ENCODE peak calls at places on chromosomes 4 and X, in six cellular contexts. V, L, P, M, S and B are unnamed samples.

GRCh38 chrX:21479695-21480280 is 105.6 kb downstream of the CNKSR2 start:
- DNase-seq in S (no peak), P (peak), M (peak), L (no peak), V (peak), B (peak)

GRCh38 chr4:122674371-122674770 is 53.5 kb upstream of the IL21 start:
- DNase-seq in P (no peak), V (no peak), S (no peak), L (no peak), M (no peak), B (peak)

GRCh38 chr4:13988347-13989265 is 361.1 kb upstream of the BOD1L1 start:
- DNase-seq in V (peak), L (no peak), S (no peak), P (no peak), M (peak), B (peak)

GRCh38 chrX:3134316-3134715 is 93.0 kb downstream of the ARSF start:
- DNase-seq in V (peak), M (no peak), L (no peak), S (no peak), P (no peak), B (no peak)

GRCh38 chrX:147069926-147070325 is 255.4 kb upstream of the CXorf51A start:
- DNase-seq in S (no peak), L (no peak), M (no peak), P (no peak), V (no peak), B (peak)

GRCh38 chr4:148061139-148061476 is 329.2 kb downstream of the ARHGAP10 start:
- DNase-seq in M (no peak), S (no peak), P (no peak), V (no peak), L (no peak), B (no peak)

GRCh38 chr4:2583517-2583916 is 47.1 kb downstream of the FAM193A start:
- DNase-seq in P (no peak), V (peak), M (peak), S (no peak), L (no peak), B (peak)

GRCh38 chrX:48945517-48946348 is 11.7 kb downstream of the OTUD5 start:
- DNase-seq in M (peak), P (no peak), V (peak), L (peak), S (peak), B (peak)

GRCh38 chr4:140932646-140933045 is 176.5 kb upstream of the TBC1D9 start:
- DNase-seq in L (no peak), P (no peak), S (no peak), M (no peak), V (no peak), B (no peak)

DNA sequence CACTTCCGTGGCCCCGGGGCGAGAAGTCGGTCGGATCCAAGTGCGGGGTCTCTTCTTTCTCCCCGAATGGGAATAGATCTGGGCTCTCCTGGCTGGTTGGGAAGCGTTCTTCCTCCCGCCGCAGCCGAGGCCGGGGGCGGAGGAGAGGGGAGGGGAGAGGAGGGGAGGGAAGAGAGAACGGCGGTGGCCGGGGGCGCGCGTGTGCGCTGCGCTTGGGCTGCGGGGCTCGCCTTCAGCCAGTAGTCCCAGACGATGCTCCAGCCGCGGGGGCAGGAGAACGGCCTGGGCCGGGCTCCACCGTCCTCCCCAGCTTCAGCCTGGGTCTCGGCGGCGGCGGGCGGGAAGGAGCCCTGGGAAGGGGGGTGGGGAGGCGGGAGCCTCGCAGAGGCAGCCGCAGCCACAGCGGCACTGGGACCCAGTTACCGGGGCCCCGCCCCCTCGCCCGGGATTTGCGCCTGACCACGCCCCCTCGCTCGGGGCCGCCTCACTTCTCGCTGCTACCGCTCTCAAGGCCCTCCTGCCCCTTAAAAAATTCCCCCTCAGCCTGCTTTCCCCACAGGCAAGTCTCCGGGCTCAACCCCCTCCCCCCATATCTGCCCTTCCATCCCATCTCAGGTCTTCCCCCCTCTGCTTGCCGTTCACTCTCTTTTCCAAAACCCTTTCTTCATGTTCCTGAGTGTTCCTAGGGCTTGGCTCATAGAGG is at the start of gene FGD1:
- DNase-seq in M (peak), S (peak), P (peak), V (peak), L (peak), B (peak)
- H4K8ac ChIP-seq in M (peak), S (no peak), P (no peak), V (peak), L (no peak), B (peak)

DNA sequence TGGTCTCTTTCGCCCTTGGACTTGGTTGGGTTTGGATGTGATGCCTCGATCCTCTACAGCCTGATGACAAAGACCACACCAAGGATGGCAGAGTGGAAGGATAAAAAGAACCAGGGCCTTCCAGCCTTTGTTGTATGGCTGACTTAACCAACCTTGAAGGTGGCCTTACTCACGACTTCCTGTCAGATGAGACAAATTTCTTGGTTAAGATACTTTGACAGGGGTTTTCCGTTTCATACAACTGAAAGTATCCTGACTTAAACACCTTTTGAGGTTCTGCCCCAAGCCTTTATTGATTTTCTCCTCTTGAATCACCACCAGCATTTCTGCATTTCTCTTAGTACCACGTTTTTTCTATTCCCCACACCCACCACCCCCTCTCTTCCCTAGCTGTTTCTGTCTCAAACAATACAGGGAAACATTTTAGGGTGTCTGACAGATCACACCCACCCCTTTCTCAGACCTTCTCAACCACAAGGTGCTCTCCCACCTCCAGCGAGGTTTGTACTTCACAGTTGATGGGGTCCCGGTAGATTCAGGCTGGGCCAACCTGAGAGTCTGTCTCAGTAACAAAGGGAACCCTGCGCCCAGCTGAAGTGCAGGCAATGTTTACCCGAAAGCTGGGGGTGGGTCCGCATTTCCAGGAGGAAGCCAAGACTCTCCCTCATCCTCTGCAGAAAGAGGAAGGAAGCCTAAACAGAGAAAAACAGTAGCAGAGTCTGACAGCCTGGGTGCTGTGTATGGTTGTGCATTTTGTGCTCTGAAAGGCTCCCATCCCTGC is 5.0 kb upstream of the TSPAN5 start:
- DNase-seq in P (no peak), L (no peak), M (no peak), V (no peak), S (no peak), B (no peak)
- H2AFZ ChIP-seq in P (no peak), L (no peak), M (no peak), V (no peak), S (peak), B (no peak)

DNA sequence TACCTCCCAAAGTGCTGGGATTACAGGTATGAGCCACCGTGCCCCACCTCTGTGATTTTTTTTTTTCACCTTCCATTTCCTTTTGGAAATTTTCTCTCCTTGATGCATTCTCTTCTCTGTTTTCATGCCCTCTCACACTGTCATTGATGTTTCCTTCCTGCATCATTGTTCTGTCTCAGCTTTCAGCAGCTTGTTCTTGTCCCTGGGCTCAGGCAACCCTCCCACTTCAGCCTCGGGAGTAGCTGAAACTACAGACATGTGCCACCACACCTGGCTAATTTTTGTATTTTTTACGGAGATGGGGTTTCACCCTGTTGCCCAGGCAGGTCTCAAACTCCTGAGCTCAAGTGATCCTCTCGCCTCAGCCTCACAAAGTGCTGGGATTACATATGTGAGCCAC is 380.5 kb downstream of the PPP3CA start:
- DNase-seq in L (no peak), S (no peak), V (no peak), P (no peak), M (no peak), B (no peak)
- H3K27ac ChIP-seq in L (no peak), S (no peak), V (no peak), P (no peak), M (no peak), B (no peak)

GRCh38 chr4:83109480-83110221 is 4.9 kb downstream of the PLAC8 start:
- DNase-seq in P (peak), M (peak), L (peak), V (peak), S (peak), B (peak)
- H4K8ac ChIP-seq in P (no peak), M (peak), L (no peak), V (peak), S (peak), B (peak)

GRCh38 chr4:11633435-11633834 is 204.7 kb upstream of the HS3ST1 start:
- DNase-seq in L (no peak), P (no peak), V (no peak), S (no peak), M (no peak), B (no peak)
- H2AFZ ChIP-seq in L (no peak), P (no peak), V (no peak), S (no peak), M (no peak), B (no peak)

DNA sequence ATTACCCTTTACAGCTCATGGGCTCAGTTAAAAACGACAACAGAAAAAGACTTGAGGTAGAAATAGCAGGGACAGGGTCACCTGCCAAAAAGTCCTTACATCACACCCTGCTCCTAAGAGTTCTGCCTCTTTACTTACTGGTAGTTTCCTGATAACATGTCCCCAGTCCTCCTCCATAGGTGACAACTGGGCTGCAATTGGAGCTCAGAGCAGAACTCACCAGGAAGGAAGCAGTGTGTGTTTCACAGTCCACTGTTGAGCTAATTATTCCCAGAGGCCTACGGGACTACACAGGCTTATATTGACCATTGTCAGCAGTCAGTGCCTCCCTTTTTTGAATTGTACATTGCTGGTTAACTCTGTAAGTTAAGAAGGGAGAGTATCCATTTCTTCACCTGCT is 71.0 kb upstream of the FAM9C start:
- DNase-seq in M (no peak), V (no peak), P (no peak), L (no peak), S (no peak), B (no peak)
- H3K27ac ChIP-seq in M (no peak), V (no peak), P (no peak), L (no peak), S (no peak), B (no peak)

GRCh38 chrX:13759152-13759718 is 24.7 kb downstream of the OFD1 start:
- DNase-seq in V (no peak), P (no peak), M (no peak), S (no peak), L (no peak), B (no peak)

GRCh38 chrX:13763489-13763888 is 28.9 kb downstream of the OFD1 start:
- DNase-seq in L (no peak), P (no peak), S (no peak), M (no peak), V (no peak), B (no peak)

GRCh38 chrX:13760428-13760827 is 25.9 kb downstream of the OFD1 start:
- DNase-seq in V (no peak), L (no peak), S (no peak), P (no peak), M (no peak), B (no peak)

GRCh38 chrX:13762015-13762414 is 27.5 kb downstream of the OFD1 start:
- DNase-seq in V (no peak), P (no peak), S (no peak), L (no peak), M (no peak), B (no peak)

GRCh38 chrX:13761606-13762005 is 27.1 kb downstream of the OFD1 start:
- DNase-seq in S (no peak), L (peak), P (no peak), V (peak), M (no peak), B (no peak)
- H4K8ac ChIP-seq in S (no peak), L (no peak), P (no peak), V (no peak), M (no peak), B (no peak)